ENCODE peak calls at places on chromosome 19, in five cellular contexts. One of them, this sample, is unnamed.

GRCh38 chr19:4337906-4338440 is 654 bp downstream of the STAP2 start:
- DNase-seq in K562: no peak
- DNase-seq in GM12878: no peak
- DNase-seq in H1: no peak
- DNase-seq in HepG2: peak
- DNase-seq in this sample: no peak

GRCh38 chr19:39195755-39196154 is 1.0 kb upstream of the NCCRP1 start:
- DNase-seq in K562: no peak
- DNase-seq in GM12878: no peak
- DNase-seq in H1: no peak
- DNase-seq in HepG2: no peak
- DNase-seq in this sample: no peak

GRCh38 chr19:3275068-3275582 is 50.7 kb downstream of the CELF5 start:
- DNase-seq in K562: peak
- DNase-seq in GM12878: no peak
- DNase-seq in H1: peak
- DNase-seq in HepG2: peak
- DNase-seq in this sample: peak

GRCh38 chr19:1446713-1447564 is 3.0 kb upstream of the APC2 start:
- DNase-seq in K562: peak
- DNase-seq in GM12878: no peak
- DNase-seq in H1: no peak
- DNase-seq in HepG2: no peak
- DNase-seq in this sample: peak

GRCh38 chr19:56538761-56539263 is at the start of gene ZFP28:
- DNase-seq in K562: no peak
- DNase-seq in GM12878: no peak
- DNase-seq in H1: no peak
- DNase-seq in HepG2: no peak
- DNase-seq in this sample: peak

GRCh38 chr19:53877361-53877766 is 4.6 kb upstream of the PRKCG start:
- DNase-seq in K562: no peak
- DNase-seq in GM12878: no peak
- DNase-seq in H1: no peak
- DNase-seq in HepG2: no peak
- DNase-seq in this sample: no peak

GRCh38 chr19:53906211-53907192 is 2.6 kb upstream of the CACNG7 start:
- DNase-seq in K562: peak
- DNase-seq in GM12878: no peak
- DNase-seq in H1: no peak
- DNase-seq in HepG2: no peak
- DNase-seq in this sample: peak

GRCh38 chr19:16449330-16449961 is 22.3 kb downstream of the EPS15L1 start:
- DNase-seq in K562: no peak
- DNase-seq in GM12878: peak
- DNase-seq in H1: no peak
- DNase-seq in HepG2: no peak
- DNase-seq in this sample: no peak

GRCh38 chr19:5096536-5096935 is 127.6 kb downstream of the KDM4B start:
- DNase-seq in K562: no peak
- DNase-seq in GM12878: no peak
- DNase-seq in H1: no peak
- DNase-seq in HepG2: no peak
- DNase-seq in this sample: no peak

GRCh38 chr19:53553865-53554791 is 16.2 kb downstream of the ZNF331 start:
- DNase-seq in K562: no peak
- DNase-seq in GM12878: peak
- DNase-seq in H1: no peak
- DNase-seq in HepG2: no peak
- DNase-seq in this sample: peak

GRCh38 chr19:38506723-38507550 is 73.4 kb downstream of the RYR1 start:
- DNase-seq in K562: peak
- DNase-seq in GM12878: peak
- DNase-seq in H1: peak
- DNase-seq in HepG2: peak
- DNase-seq in this sample: peak

DNA sequence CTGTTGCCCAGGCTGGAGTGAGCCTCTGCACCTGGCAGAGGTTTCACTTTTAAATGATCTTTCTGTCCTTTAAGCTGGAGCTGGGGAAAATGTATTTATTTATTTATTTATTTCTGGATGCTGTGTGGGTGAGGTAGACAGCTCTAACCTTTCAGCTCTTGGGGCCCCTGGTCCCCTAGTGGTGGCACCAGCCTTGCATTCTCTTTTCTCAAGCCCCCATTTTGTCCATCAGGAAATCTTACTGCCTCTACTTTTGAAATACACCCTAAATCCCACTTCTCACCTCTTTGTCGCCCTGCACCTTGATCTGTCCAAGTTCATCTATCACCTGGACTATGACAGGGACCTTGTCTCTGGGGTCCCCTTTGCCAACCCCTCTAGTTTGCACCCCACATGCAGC is 2.1 kb upstream of the B9D2 start:
- DNase-seq in K562: peak
- DNase-seq in GM12878: no peak
- DNase-seq in H1: no peak
- DNase-seq in HepG2: no peak
- DNase-seq in this sample: no peak
- TF ChIP-seq ATF2 in K562: no peak
- TF ChIP-seq ATF2 in GM12878: no peak
- TF ChIP-seq ATF2 in H1: no peak
- TF ChIP-seq ATF2 in HepG2: no peak
- TF ChIP-seq ATF2 in this sample: no peak

DNA sequence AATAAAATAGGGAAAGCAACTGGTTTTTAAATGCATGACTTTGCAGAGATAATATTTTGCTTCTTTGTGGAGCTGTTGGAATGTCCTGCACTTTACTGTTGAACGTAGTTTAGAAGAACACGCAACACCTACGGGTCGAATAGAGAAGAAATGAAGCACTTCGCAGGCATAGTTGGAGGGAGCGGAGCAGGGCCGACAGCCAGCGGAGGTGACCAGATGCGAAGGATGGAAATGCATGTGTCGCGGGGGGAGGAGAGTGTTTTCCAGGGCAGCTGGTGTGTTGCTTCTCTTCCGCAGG is 846 bp downstream of the CEBPG start:
- DNase-seq in K562: no peak
- DNase-seq in GM12878: no peak
- DNase-seq in H1: no peak
- DNase-seq in HepG2: no peak
- DNase-seq in this sample: no peak
- TF ChIP-seq ATF2 in K562: no peak
- TF ChIP-seq ATF2 in GM12878: no peak
- TF ChIP-seq ATF2 in H1: no peak
- TF ChIP-seq ATF2 in HepG2: no peak
- TF ChIP-seq ATF2 in this sample: no peak

GRCh38 chr19:50231821-50232220 is 28.4 kb downstream of the MYH14 start:
- DNase-seq in K562: no peak
- DNase-seq in GM12878: no peak
- DNase-seq in H1: no peak
- DNase-seq in HepG2: no peak
- DNase-seq in this sample: no peak
- TF ChIP-seq ATF2 in K562: no peak
- TF ChIP-seq ATF2 in GM12878: no peak
- TF ChIP-seq ATF2 in H1: no peak
- TF ChIP-seq ATF2 in HepG2: no peak
- TF ChIP-seq ATF2 in this sample: no peak

GRCh38 chr19:17764348-17764747 is 13.1 kb downstream of the FCHO1 start:
- DNase-seq in K562: no peak
- DNase-seq in GM12878: no peak
- DNase-seq in H1: no peak
- DNase-seq in HepG2: no peak
- DNase-seq in this sample: no peak

GRCh38 chr19:17765069-17765618 is 13.9 kb downstream of the FCHO1 start:
- DNase-seq in K562: no peak
- DNase-seq in GM12878: no peak
- DNase-seq in H1: no peak
- DNase-seq in HepG2: peak
- DNase-seq in this sample: no peak

GRCh38 chr19:17762505-17763229 is 11.4 kb downstream of the FCHO1 start:
- DNase-seq in K562: peak
- DNase-seq in GM12878: no peak
- DNase-seq in H1: no peak
- DNase-seq in HepG2: peak
- DNase-seq in this sample: peak

GRCh38 chr19:17767559-17767958 is 16.3 kb downstream of the FCHO1 start:
- DNase-seq in K562: no peak
- DNase-seq in GM12878: no peak
- DNase-seq in H1: no peak
- DNase-seq in HepG2: no peak
- DNase-seq in this sample: no peak

GRCh38 chr19:17766543-17767131 is 15.4 kb downstream of the FCHO1 start:
- DNase-seq in K562: no peak
- DNase-seq in GM12878: no peak
- DNase-seq in H1: peak
- DNase-seq in HepG2: peak
- DNase-seq in this sample: peak
- TF ChIP-seq ATF2 in K562: no peak
- TF ChIP-seq ATF2 in GM12878: no peak
- TF ChIP-seq ATF2 in H1: no peak
- TF ChIP-seq ATF2 in HepG2: no peak
- TF ChIP-seq ATF2 in this sample: no peak

GRCh38 chr19:35793381-35794165 is 18.2 kb downstream of the ARHGAP33 start:
- DNase-seq in K562: no peak
- DNase-seq in GM12878: no peak
- DNase-seq in H1: no peak
- DNase-seq in HepG2: no peak
- DNase-seq in this sample: no peak
- TF ChIP-seq ATF2 in K562: no peak
- TF ChIP-seq ATF2 in GM12878: no peak
- TF ChIP-seq ATF2 in H1: no peak
- TF ChIP-seq ATF2 in HepG2: no peak
- TF ChIP-seq ATF2 in this sample: no peak

GRCh38 chr19:13538854-13539253 is 32.6 kb upstream of the CACNA1A start:
- DNase-seq in K562: no peak
- DNase-seq in GM12878: no peak
- DNase-seq in H1: no peak
- DNase-seq in HepG2: no peak
- DNase-seq in this sample: no peak

GRCh38 chr19:13547102-13547501 is 40.8 kb upstream of the CACNA1A start:
- DNase-seq in K562: no peak
- DNase-seq in GM12878: no peak
- DNase-seq in H1: no peak
- DNase-seq in HepG2: no peak
- DNase-seq in this sample: no peak

GRCh38 chr19:13541554-13541953 is 35.3 kb upstream of the CACNA1A start:
- DNase-seq in K562: no peak
- DNase-seq in GM12878: no peak
- DNase-seq in H1: no peak
- DNase-seq in HepG2: no peak
- DNase-seq in this sample: no peak

GRCh38 chr19:13539332-13539731 is 33.1 kb upstream of the CACNA1A start:
- DNase-seq in K562: no peak
- DNase-seq in GM12878: no peak
- DNase-seq in H1: no peak
- DNase-seq in HepG2: no peak
- DNase-seq in this sample: no peak

DNA sequence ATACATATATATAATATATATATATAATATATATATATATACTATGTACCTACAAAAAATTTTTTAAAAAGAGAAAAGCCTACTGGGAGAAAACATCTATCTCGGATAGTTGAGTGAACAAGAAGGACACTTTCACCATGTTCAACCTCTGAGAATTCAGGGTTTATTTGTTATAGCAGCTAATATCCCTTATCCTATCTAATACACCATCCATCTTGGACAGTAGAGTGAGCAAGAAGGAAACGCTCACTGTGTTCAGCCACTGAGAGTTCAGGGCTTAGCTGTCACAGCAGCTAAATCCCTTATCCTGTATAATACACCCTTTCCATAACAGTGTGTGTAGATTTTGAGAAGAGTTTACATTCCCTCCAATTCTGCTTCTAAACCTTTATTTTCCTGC is 38.1 kb upstream of the CACNA1A start:
- DNase-seq in K562: no peak
- DNase-seq in GM12878: no peak
- DNase-seq in H1: no peak
- DNase-seq in HepG2: no peak
- DNase-seq in this sample: no peak
- TF ChIP-seq ATF2 in K562: no peak
- TF ChIP-seq ATF2 in GM12878: no peak
- TF ChIP-seq ATF2 in H1: no peak
- TF ChIP-seq ATF2 in HepG2: no peak
- TF ChIP-seq ATF2 in this sample: no peak

DNA sequence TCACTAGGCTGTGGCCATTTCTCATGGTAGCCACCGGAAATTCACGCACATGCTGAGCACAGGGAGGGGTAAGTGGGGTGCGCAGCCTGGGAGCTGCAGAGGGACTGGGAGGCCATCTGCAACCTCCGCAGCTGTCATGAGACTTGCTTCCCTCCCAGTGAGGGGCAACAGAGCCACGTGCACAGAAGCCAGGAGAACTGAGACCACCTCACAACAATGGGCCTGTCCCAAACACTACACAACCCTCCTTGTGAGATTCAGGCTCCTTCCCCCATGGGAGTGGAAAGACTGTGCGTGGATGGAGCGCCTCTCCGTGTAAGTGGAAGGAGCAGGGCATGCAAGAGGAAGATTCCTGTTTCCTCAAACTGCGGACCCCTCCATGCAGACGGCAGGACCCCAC is 8.8 kb downstream of the C3 start:
- DNase-seq in K562: no peak
- DNase-seq in GM12878: no peak
- DNase-seq in H1: no peak
- DNase-seq in HepG2: no peak
- DNase-seq in this sample: no peak
- TF ChIP-seq ATF2 in K562: no peak
- TF ChIP-seq ATF2 in GM12878: no peak
- TF ChIP-seq ATF2 in H1: no peak
- TF ChIP-seq ATF2 in HepG2: no peak
- TF ChIP-seq ATF2 in this sample: no peak

DNA sequence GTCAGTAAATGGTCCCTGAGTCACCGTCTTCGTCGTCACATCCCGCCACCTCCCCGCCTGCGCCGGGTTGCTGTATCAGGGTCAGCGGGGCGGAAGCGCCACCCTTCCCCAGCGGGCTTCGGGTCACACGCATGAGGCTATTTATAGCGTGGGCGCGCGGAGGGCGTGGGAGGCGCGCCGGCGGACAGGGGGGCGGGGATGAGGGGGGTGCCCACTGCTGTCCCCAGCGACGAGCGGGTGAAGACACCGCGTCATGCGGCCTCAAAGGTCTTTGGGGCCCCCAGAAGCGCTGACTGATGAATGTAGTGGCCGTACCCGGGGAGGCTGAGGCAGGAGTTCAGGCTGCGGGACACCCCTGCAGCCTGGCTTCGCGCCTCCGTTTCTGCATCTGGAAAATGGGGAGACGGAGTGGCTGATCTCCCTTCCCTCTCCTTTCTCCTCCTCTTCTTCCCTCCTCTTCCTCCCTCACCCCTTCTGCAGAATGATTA is 7.9 kb downstream of the UNC13A start:
- DNase-seq in K562: peak
- DNase-seq in GM12878: peak
- DNase-seq in H1: no peak
- DNase-seq in HepG2: no peak
- DNase-seq in this sample: peak
- TF ChIP-seq ATF2 in K562: no peak
- TF ChIP-seq ATF2 in GM12878: no peak
- TF ChIP-seq ATF2 in H1: no peak
- TF ChIP-seq ATF2 in HepG2: no peak
- TF ChIP-seq ATF2 in this sample: no peak

GRCh38 chr19:8877854-8878705 is 45.9 kb downstream of the MBD3L1 start:
- DNase-seq in K562: peak
- DNase-seq in GM12878: no peak
- DNase-seq in H1: no peak
- DNase-seq in HepG2: no peak
- DNase-seq in this sample: no peak
- TF ChIP-seq ATF2 in K562: no peak
- TF ChIP-seq ATF2 in GM12878: no peak
- TF ChIP-seq ATF2 in H1: no peak
- TF ChIP-seq ATF2 in HepG2: no peak
- TF ChIP-seq ATF2 in this sample: no peak